ENCODE peak calls at places on chromosomes 16 and 17, in eight cellular contexts. One of them, this sample, is unnamed.

GRCh38 chr16:81939164-81940067 is 71.9 kb downstream of the SDR42E1 start:
- DNase-seq in left cardiac atrium: no peak
- DNase-seq in activated effector memory CD4-positive, alpha-beta T cell treated with anti-CD3 and anti-CD28 coated beads, Interleukin-2, amount 50 U/mL, for 16 hours: no peak
- DNase-seq in AG04449: no peak
- DNase-seq in NCI-H1694 treated with DMSO at 0.1 percent for 48 hours: no peak
- DNase-seq in left ventricle myocardium superior: no peak
- DNase-seq in stimulated activated CD8-positive, alpha-beta memory T cell treated with anti-CD3 and anti-CD28 coated beads, Interleukin-15, amount 100 ng/mL, for 1 hour: no peak
- DNase-seq in ovary: no peak
- DNase-seq in this sample: no peak

GRCh38 chr17:35931794-35932419 is 1.3 kb upstream of the RDM1 start:
- DNase-seq in AG04449: no peak
- DNase-seq in left cardiac atrium: peak
- DNase-seq in NCI-H1694 treated with DMSO at 0.1 percent for 48 hours: no peak
- DNase-seq in stimulated activated CD8-positive, alpha-beta memory T cell treated with anti-CD3 and anti-CD28 coated beads, Interleukin-15, amount 100 ng/mL, for 1 hour: no peak
- DNase-seq in activated effector memory CD4-positive, alpha-beta T cell treated with anti-CD3 and anti-CD28 coated beads, Interleukin-2, amount 50 U/mL, for 16 hours: no peak
- DNase-seq in ovary: no peak
- DNase-seq in left ventricle myocardium superior: no peak
- DNase-seq in this sample: no peak

GRCh38 chr16:50103764-50104163 is 38.0 kb downstream of the HEATR3 start:
- DNase-seq in ovary: no peak
- DNase-seq in NCI-H1694 treated with DMSO at 0.1 percent for 48 hours: no peak
- DNase-seq in left ventricle myocardium superior: no peak
- DNase-seq in left cardiac atrium: no peak
- DNase-seq in stimulated activated CD8-positive, alpha-beta memory T cell treated with anti-CD3 and anti-CD28 coated beads, Interleukin-15, amount 100 ng/mL, for 1 hour: no peak
- DNase-seq in activated effector memory CD4-positive, alpha-beta T cell treated with anti-CD3 and anti-CD28 coated beads, Interleukin-2, amount 50 U/mL, for 16 hours: no peak
- DNase-seq in AG04449: peak
- DNase-seq in this sample: no peak

GRCh38 chr17:82930043-82930923 is 90.5 kb upstream of the ZNF750 start:
- DNase-seq in NCI-H1694 treated with DMSO at 0.1 percent for 48 hours: no peak
- DNase-seq in left cardiac atrium: peak
- DNase-seq in left ventricle myocardium superior: no peak
- DNase-seq in stimulated activated CD8-positive, alpha-beta memory T cell treated with anti-CD3 and anti-CD28 coated beads, Interleukin-15, amount 100 ng/mL, for 1 hour: no peak
- DNase-seq in ovary: peak
- DNase-seq in AG04449: no peak
- DNase-seq in activated effector memory CD4-positive, alpha-beta T cell treated with anti-CD3 and anti-CD28 coated beads, Interleukin-2, amount 50 U/mL, for 16 hours: peak
- DNase-seq in this sample: peak

GRCh38 chr17:77833769-77834168 is 124.7 kb upstream of the TNRC6C start:
- DNase-seq in AG04449: no peak
- DNase-seq in activated effector memory CD4-positive, alpha-beta T cell treated with anti-CD3 and anti-CD28 coated beads, Interleukin-2, amount 50 U/mL, for 16 hours: peak
- DNase-seq in NCI-H1694 treated with DMSO at 0.1 percent for 48 hours: no peak
- DNase-seq in ovary: no peak
- DNase-seq in stimulated activated CD8-positive, alpha-beta memory T cell treated with anti-CD3 and anti-CD28 coated beads, Interleukin-15, amount 100 ng/mL, for 1 hour: no peak
- DNase-seq in left cardiac atrium: peak
- DNase-seq in left ventricle myocardium superior: no peak
- DNase-seq in this sample: no peak

GRCh38 chr16:750454-750853 is 9.7 kb upstream of the CIAO3 start:
- DNase-seq in stimulated activated CD8-positive, alpha-beta memory T cell treated with anti-CD3 and anti-CD28 coated beads, Interleukin-15, amount 100 ng/mL, for 1 hour: no peak
- DNase-seq in AG04449: no peak
- DNase-seq in NCI-H1694 treated with DMSO at 0.1 percent for 48 hours: no peak
- DNase-seq in activated effector memory CD4-positive, alpha-beta T cell treated with anti-CD3 and anti-CD28 coated beads, Interleukin-2, amount 50 U/mL, for 16 hours: no peak
- DNase-seq in ovary: no peak
- DNase-seq in left cardiac atrium: no peak
- DNase-seq in left ventricle myocardium superior: no peak
- DNase-seq in this sample: no peak

GRCh38 chr17:40209404-40210093 is 9.6 kb upstream of the WIPF2 start:
- DNase-seq in stimulated activated CD8-positive, alpha-beta memory T cell treated with anti-CD3 and anti-CD28 coated beads, Interleukin-15, amount 100 ng/mL, for 1 hour: no peak
- DNase-seq in left ventricle myocardium superior: no peak
- DNase-seq in left cardiac atrium: no peak
- DNase-seq in ovary: no peak
- DNase-seq in NCI-H1694 treated with DMSO at 0.1 percent for 48 hours: no peak
- DNase-seq in AG04449: peak
- DNase-seq in activated effector memory CD4-positive, alpha-beta T cell treated with anti-CD3 and anti-CD28 coated beads, Interleukin-2, amount 50 U/mL, for 16 hours: no peak
- DNase-seq in this sample: no peak

GRCh38 chr17:65453204-65453931 is 108.1 kb downstream of the AXIN2 start:
- DNase-seq in ovary: no peak
- DNase-seq in AG04449: no peak
- DNase-seq in NCI-H1694 treated with DMSO at 0.1 percent for 48 hours: no peak
- DNase-seq in left cardiac atrium: no peak
- DNase-seq in left ventricle myocardium superior: no peak
- DNase-seq in activated effector memory CD4-positive, alpha-beta T cell treated with anti-CD3 and anti-CD28 coated beads, Interleukin-2, amount 50 U/mL, for 16 hours: no peak
- DNase-seq in stimulated activated CD8-positive, alpha-beta memory T cell treated with anti-CD3 and anti-CD28 coated beads, Interleukin-15, amount 100 ng/mL, for 1 hour: no peak
- DNase-seq in this sample: no peak

GRCh38 chr16:19940195-19940594 is 55.5 kb upstream of the GPRC5B start:
- DNase-seq in ovary: no peak
- DNase-seq in left ventricle myocardium superior: no peak
- DNase-seq in AG04449: no peak
- DNase-seq in activated effector memory CD4-positive, alpha-beta T cell treated with anti-CD3 and anti-CD28 coated beads, Interleukin-2, amount 50 U/mL, for 16 hours: no peak
- DNase-seq in NCI-H1694 treated with DMSO at 0.1 percent for 48 hours: no peak
- DNase-seq in stimulated activated CD8-positive, alpha-beta memory T cell treated with anti-CD3 and anti-CD28 coated beads, Interleukin-15, amount 100 ng/mL, for 1 hour: no peak
- DNase-seq in left cardiac atrium: no peak
- DNase-seq in this sample: no peak

GRCh38 chr17:29674270-29674669 is 51.6 kb upstream of the CORO6 start:
- DNase-seq in left ventricle myocardium superior: no peak
- DNase-seq in left cardiac atrium: no peak
- DNase-seq in AG04449: no peak
- DNase-seq in stimulated activated CD8-positive, alpha-beta memory T cell treated with anti-CD3 and anti-CD28 coated beads, Interleukin-15, amount 100 ng/mL, for 1 hour: no peak
- DNase-seq in activated effector memory CD4-positive, alpha-beta T cell treated with anti-CD3 and anti-CD28 coated beads, Interleukin-2, amount 50 U/mL, for 16 hours: no peak
- DNase-seq in NCI-H1694 treated with DMSO at 0.1 percent for 48 hours: no peak
- DNase-seq in ovary: no peak
- DNase-seq in this sample: no peak

GRCh38 chr17:52420555-52421078 is 262.1 kb upstream of the CA10 start:
- DNase-seq in left ventricle myocardium superior: no peak
- DNase-seq in NCI-H1694 treated with DMSO at 0.1 percent for 48 hours: no peak
- DNase-seq in ovary: no peak
- DNase-seq in AG04449: no peak
- DNase-seq in stimulated activated CD8-positive, alpha-beta memory T cell treated with anti-CD3 and anti-CD28 coated beads, Interleukin-15, amount 100 ng/mL, for 1 hour: no peak
- DNase-seq in left cardiac atrium: no peak
- DNase-seq in activated effector memory CD4-positive, alpha-beta T cell treated with anti-CD3 and anti-CD28 coated beads, Interleukin-2, amount 50 U/mL, for 16 hours: no peak
- DNase-seq in this sample: no peak

GRCh38 chr16:65441501-65441900 is 319.6 kb upstream of the CDH11 start:
- DNase-seq in stimulated activated CD8-positive, alpha-beta memory T cell treated with anti-CD3 and anti-CD28 coated beads, Interleukin-15, amount 100 ng/mL, for 1 hour: no peak
- DNase-seq in left cardiac atrium: no peak
- DNase-seq in AG04449: no peak
- DNase-seq in left ventricle myocardium superior: no peak
- DNase-seq in ovary: no peak
- DNase-seq in NCI-H1694 treated with DMSO at 0.1 percent for 48 hours: no peak
- DNase-seq in activated effector memory CD4-positive, alpha-beta T cell treated with anti-CD3 and anti-CD28 coated beads, Interleukin-2, amount 50 U/mL, for 16 hours: no peak
- DNase-seq in this sample: no peak

GRCh38 chr16:65601781-65602180 is 479.9 kb upstream of the CDH11 start:
- DNase-seq in activated effector memory CD4-positive, alpha-beta T cell treated with anti-CD3 and anti-CD28 coated beads, Interleukin-2, amount 50 U/mL, for 16 hours: no peak
- DNase-seq in ovary: no peak
- DNase-seq in stimulated activated CD8-positive, alpha-beta memory T cell treated with anti-CD3 and anti-CD28 coated beads, Interleukin-15, amount 100 ng/mL, for 1 hour: no peak
- DNase-seq in left ventricle myocardium superior: no peak
- DNase-seq in NCI-H1694 treated with DMSO at 0.1 percent for 48 hours: no peak
- DNase-seq in AG04449: no peak
- DNase-seq in left cardiac atrium: no peak
- DNase-seq in this sample: no peak

GRCh38 chr16:16996830-16997229 is 473.9 kb downstream of the XYLT1 start:
- DNase-seq in ovary: no peak
- DNase-seq in AG04449: no peak
- DNase-seq in activated effector memory CD4-positive, alpha-beta T cell treated with anti-CD3 and anti-CD28 coated beads, Interleukin-2, amount 50 U/mL, for 16 hours: no peak
- DNase-seq in stimulated activated CD8-positive, alpha-beta memory T cell treated with anti-CD3 and anti-CD28 coated beads, Interleukin-15, amount 100 ng/mL, for 1 hour: no peak
- DNase-seq in left ventricle myocardium superior: no peak
- DNase-seq in left cardiac atrium: no peak
- DNase-seq in NCI-H1694 treated with DMSO at 0.1 percent for 48 hours: no peak
- DNase-seq in this sample: no peak

GRCh38 chr16:67413978-67414891 is 2.0 kb downstream of the ZDHHC1 start:
- DNase-seq in ovary: no peak
- DNase-seq in NCI-H1694 treated with DMSO at 0.1 percent for 48 hours: no peak
- DNase-seq in activated effector memory CD4-positive, alpha-beta T cell treated with anti-CD3 and anti-CD28 coated beads, Interleukin-2, amount 50 U/mL, for 16 hours: no peak
- DNase-seq in left ventricle myocardium superior: no peak
- DNase-seq in left cardiac atrium: no peak
- DNase-seq in AG04449: no peak
- DNase-seq in stimulated activated CD8-positive, alpha-beta memory T cell treated with anti-CD3 and anti-CD28 coated beads, Interleukin-15, amount 100 ng/mL, for 1 hour: no peak
- DNase-seq in this sample: no peak

GRCh38 chr16:85929259-85929704 is 30.3 kb downstream of the IRF8 start:
- DNase-seq in activated effector memory CD4-positive, alpha-beta T cell treated with anti-CD3 and anti-CD28 coated beads, Interleukin-2, amount 50 U/mL, for 16 hours: no peak
- DNase-seq in stimulated activated CD8-positive, alpha-beta memory T cell treated with anti-CD3 and anti-CD28 coated beads, Interleukin-15, amount 100 ng/mL, for 1 hour: no peak
- DNase-seq in left ventricle myocardium superior: no peak
- DNase-seq in NCI-H1694 treated with DMSO at 0.1 percent for 48 hours: no peak
- DNase-seq in ovary: no peak
- DNase-seq in left cardiac atrium: no peak
- DNase-seq in AG04449: no peak
- DNase-seq in this sample: peak

GRCh38 chr17:65407017-65407416 is 154.4 kb downstream of the AXIN2 start:
- DNase-seq in left cardiac atrium: no peak
- DNase-seq in stimulated activated CD8-positive, alpha-beta memory T cell treated with anti-CD3 and anti-CD28 coated beads, Interleukin-15, amount 100 ng/mL, for 1 hour: no peak
- DNase-seq in left ventricle myocardium superior: no peak
- DNase-seq in NCI-H1694 treated with DMSO at 0.1 percent for 48 hours: no peak
- DNase-seq in AG04449: no peak
- DNase-seq in ovary: no peak
- DNase-seq in activated effector memory CD4-positive, alpha-beta T cell treated with anti-CD3 and anti-CD28 coated beads, Interleukin-2, amount 50 U/mL, for 16 hours: no peak
- DNase-seq in this sample: no peak

GRCh38 chr17:13476722-13477121 is 125.0 kb downstream of the HS3ST3A1 start:
- DNase-seq in left ventricle myocardium superior: no peak
- DNase-seq in NCI-H1694 treated with DMSO at 0.1 percent for 48 hours: no peak
- DNase-seq in activated effector memory CD4-positive, alpha-beta T cell treated with anti-CD3 and anti-CD28 coated beads, Interleukin-2, amount 50 U/mL, for 16 hours: no peak
- DNase-seq in stimulated activated CD8-positive, alpha-beta memory T cell treated with anti-CD3 and anti-CD28 coated beads, Interleukin-15, amount 100 ng/mL, for 1 hour: no peak
- DNase-seq in AG04449: no peak
- DNase-seq in ovary: no peak
- DNase-seq in left cardiac atrium: no peak
- DNase-seq in this sample: no peak

GRCh38 chr16:51211148-51211547 is 60.1 kb upstream of the SALL1 start:
- DNase-seq in left cardiac atrium: no peak
- DNase-seq in AG04449: no peak
- DNase-seq in ovary: no peak
- DNase-seq in stimulated activated CD8-positive, alpha-beta memory T cell treated with anti-CD3 and anti-CD28 coated beads, Interleukin-15, amount 100 ng/mL, for 1 hour: no peak
- DNase-seq in left ventricle myocardium superior: no peak
- DNase-seq in activated effector memory CD4-positive, alpha-beta T cell treated with anti-CD3 and anti-CD28 coated beads, Interleukin-2, amount 50 U/mL, for 16 hours: no peak
- DNase-seq in NCI-H1694 treated with DMSO at 0.1 percent for 48 hours: no peak
- DNase-seq in this sample: no peak

GRCh38 chr17:45338023-45338781 is 21.4 kb upstream of the MAP3K14 start:
- DNase-seq in AG04449: no peak
- DNase-seq in left ventricle myocardium superior: peak
- DNase-seq in left cardiac atrium: peak
- DNase-seq in activated effector memory CD4-positive, alpha-beta T cell treated with anti-CD3 and anti-CD28 coated beads, Interleukin-2, amount 50 U/mL, for 16 hours: peak
- DNase-seq in ovary: peak
- DNase-seq in NCI-H1694 treated with DMSO at 0.1 percent for 48 hours: no peak
- DNase-seq in stimulated activated CD8-positive, alpha-beta memory T cell treated with anti-CD3 and anti-CD28 coated beads, Interleukin-15, amount 100 ng/mL, for 1 hour: no peak
- DNase-seq in this sample: no peak

GRCh38 chr16:88657371-88657770 is 5.5 kb downstream of the MVD start:
- DNase-seq in left cardiac atrium: no peak
- DNase-seq in NCI-H1694 treated with DMSO at 0.1 percent for 48 hours: no peak
- DNase-seq in AG04449: no peak
- DNase-seq in activated effector memory CD4-positive, alpha-beta T cell treated with anti-CD3 and anti-CD28 coated beads, Interleukin-2, amount 50 U/mL, for 16 hours: no peak
- DNase-seq in ovary: no peak
- DNase-seq in stimulated activated CD8-positive, alpha-beta memory T cell treated with anti-CD3 and anti-CD28 coated beads, Interleukin-15, amount 100 ng/mL, for 1 hour: no peak
- DNase-seq in left ventricle myocardium superior: no peak
- DNase-seq in this sample: no peak

GRCh38 chr16:89121691-89122321 is 28.2 kb downstream of the ACSF3 start:
- DNase-seq in activated effector memory CD4-positive, alpha-beta T cell treated with anti-CD3 and anti-CD28 coated beads, Interleukin-2, amount 50 U/mL, for 16 hours: no peak
- DNase-seq in left ventricle myocardium superior: peak
- DNase-seq in left cardiac atrium: peak
- DNase-seq in AG04449: no peak
- DNase-seq in NCI-H1694 treated with DMSO at 0.1 percent for 48 hours: no peak
- DNase-seq in stimulated activated CD8-positive, alpha-beta memory T cell treated with anti-CD3 and anti-CD28 coated beads, Interleukin-15, amount 100 ng/mL, for 1 hour: no peak
- DNase-seq in ovary: no peak
- DNase-seq in this sample: no peak

GRCh38 chr17:72590382-72590781 is 469.6 kb downstream of the SOX9 start:
- DNase-seq in ovary: no peak
- DNase-seq in activated effector memory CD4-positive, alpha-beta T cell treated with anti-CD3 and anti-CD28 coated beads, Interleukin-2, amount 50 U/mL, for 16 hours: no peak
- DNase-seq in left ventricle myocardium superior: no peak
- DNase-seq in stimulated activated CD8-positive, alpha-beta memory T cell treated with anti-CD3 and anti-CD28 coated beads, Interleukin-15, amount 100 ng/mL, for 1 hour: no peak
- DNase-seq in NCI-H1694 treated with DMSO at 0.1 percent for 48 hours: no peak
- DNase-seq in left cardiac atrium: no peak
- DNase-seq in AG04449: no peak
- DNase-seq in this sample: no peak

GRCh38 chr17:74631468-74632195 is 8.1 kb upstream of the CD300E start:
- DNase-seq in NCI-H1694 treated with DMSO at 0.1 percent for 48 hours: peak
- DNase-seq in ovary: no peak
- DNase-seq in stimulated activated CD8-positive, alpha-beta memory T cell treated with anti-CD3 and anti-CD28 coated beads, Interleukin-15, amount 100 ng/mL, for 1 hour: no peak
- DNase-seq in left ventricle myocardium superior: no peak
- DNase-seq in left cardiac atrium: no peak
- DNase-seq in AG04449: no peak
- DNase-seq in activated effector memory CD4-positive, alpha-beta T cell treated with anti-CD3 and anti-CD28 coated beads, Interleukin-2, amount 50 U/mL, for 16 hours: no peak
- DNase-seq in this sample: no peak

GRCh38 chr17:67613961-67614360 is 103.8 kb upstream of the NOL11 start:
- DNase-seq in activated effector memory CD4-positive, alpha-beta T cell treated with anti-CD3 and anti-CD28 coated beads, Interleukin-2, amount 50 U/mL, for 16 hours: no peak
- DNase-seq in AG04449: no peak
- DNase-seq in NCI-H1694 treated with DMSO at 0.1 percent for 48 hours: no peak
- DNase-seq in stimulated activated CD8-positive, alpha-beta memory T cell treated with anti-CD3 and anti-CD28 coated beads, Interleukin-15, amount 100 ng/mL, for 1 hour: no peak
- DNase-seq in left cardiac atrium: no peak
- DNase-seq in ovary: no peak
- DNase-seq in left ventricle myocardium superior: no peak
- DNase-seq in this sample: no peak

GRCh38 chr17:52681486-52681885 is 523.0 kb upstream of the CA10 start:
- DNase-seq in ovary: no peak
- DNase-seq in stimulated activated CD8-positive, alpha-beta memory T cell treated with anti-CD3 and anti-CD28 coated beads, Interleukin-15, amount 100 ng/mL, for 1 hour: no peak
- DNase-seq in activated effector memory CD4-positive, alpha-beta T cell treated with anti-CD3 and anti-CD28 coated beads, Interleukin-2, amount 50 U/mL, for 16 hours: no peak
- DNase-seq in AG04449: no peak
- DNase-seq in left ventricle myocardium superior: no peak
- DNase-seq in NCI-H1694 treated with DMSO at 0.1 percent for 48 hours: no peak
- DNase-seq in left cardiac atrium: no peak
- DNase-seq in this sample: no peak

This sample was measured in right lobe of liver.